ENCODE peak calls at places on chromosome 12, in four cellular contexts. S, T, J and X are unnamed samples.
A peak's percentile ranks its signal among the peaks of the same experiment; 100 is the strongest.

GRCh38 chr12:81329088-81329487 is 251.2 kb downstream of the ACSS3 start:
- DNase-seq in S (no peak), T (peak; percentile 25), J (no peak), X (no peak)

GRCh38 chr12:57614178-57614947 is 3.1 kb downstream of the ARHGEF25 start:
- DNase-seq in S (no peak), T (peak; percentile 87), J (peak; percentile 72), X (peak; percentile 53)

GRCh38 chr12:41304526-41304925 is 116.4 kb downstream of the PDZRN4 start:
- DNase-seq in S (no peak), T (no peak), J (no peak), X (no peak)

GRCh38 chr12:1993871-1994371 is 10.3 kb downstream of the DCP1B start:
- DNase-seq in S (peak; percentile 59), T (no peak), J (no peak), X (no peak)

GRCh38 chr12:3553681-3554546 is 62.9 kb downstream of the PRMT8 start:
- DNase-seq in S (no peak), T (peak; percentile 58), J (no peak), X (no peak)

GRCh38 chr12:130414381-130414780 is 76.7 kb downstream of the PIWIL1 start:
- DNase-seq in S (no peak), T (no peak), J (no peak), X (no peak)

GRCh38 chr12:56628671-56629458 is 1.3 kb downstream of the BAZ2A start:
- DNase-seq in S (peak; percentile 81), T (peak; percentile 50), J (peak; percentile 80), X (no peak)

GRCh38 chr12:51538149-51538548 is 52.9 kb upstream of the SCN8A start:
- DNase-seq in S (no peak), T (no peak), J (no peak), X (no peak)

GRCh38 chr12:53956251-53956887 is 1.7 kb downstream of the HOXC12 start:
- DNase-seq in S (no peak), T (no peak), J (peak; percentile 60), X (no peak)

GRCh38 chr12:130601327-130601726 is 114.8 kb downstream of the RIMBP2 start:
- DNase-seq in S (no peak), T (no peak), J (no peak), X (no peak)

GRCh38 chr12:110739488-110739887 is 3.2 kb downstream of the PPP1CC start:
- DNase-seq in S (no peak), T (no peak), J (no peak), X (no peak)

GRCh38 chr12:111160350-111161142 is 208.3 kb downstream of the PHETA1 start:
- DNase-seq in S (no peak), T (no peak), J (no peak), X (no peak)

GRCh38 chr12:54442071-54442470 is 23.0 kb upstream of the ITGA5 start:
- DNase-seq in S (no peak), T (no peak), J (no peak), X (no peak)

GRCh38 chr12:98821232-98821631 is 176.1 kb downstream of the APAF1 start:
- DNase-seq in S (no peak), T (peak; percentile 60), J (no peak), X (no peak)

GRCh38 chr12:106601548-106601947 is 18.7 kb downstream of the RFX4 start:
- DNase-seq in S (no peak), T (peak; percentile 40), J (no peak), X (no peak)

GRCh38 chr12:31105668-31106067 is 32.0 kb downstream of the DDX11 start:
- DNase-seq in S (no peak), T (no peak), J (no peak), X (peak; percentile 24)

GRCh38 chr12:124543591-124544310 is 23.7 kb downstream of the NCOR2 start:
- DNase-seq in S (no peak), T (no peak), J (no peak), X (no peak)

GRCh38 chr12:43063642-43064041 is 474.1 kb upstream of the PRICKLE1 start:
- DNase-seq in S (no peak), T (no peak), J (no peak), X (no peak)

GRCh38 chr12:130664772-130665171 is 51.3 kb downstream of the RIMBP2 start:
- DNase-seq in S (no peak), T (no peak), J (no peak), X (no peak)

GRCh38 chr12:107317751-107318553 is 224.6 kb upstream of the CRY1 start:
- DNase-seq in S (peak; percentile 90), T (peak; percentile 92), J (peak; percentile 73), X (peak; percentile 88)

GRCh38 chr12:46266382-46266791 is 2.5 kb downstream of the SLC38A1 start:
- DNase-seq in S (peak; percentile 63), T (no peak), J (no peak), X (no peak)

GRCh38 chr12:10088955-10089354 is 9.8 kb downstream of the CLEC1A start:
- DNase-seq in S (no peak), T (peak; percentile 31), J (no peak), X (no peak)

GRCh38 chr12:117733292-117733805 is 235.4 kb downstream of the KSR2 start:
- DNase-seq in S (no peak), T (no peak), J (no peak), X (no peak)